ENCODE peak calls at places on chromosome 18, in ten cellular contexts. X, B, M, H, A, D, O, U, I and Q are unnamed samples.

GRCh38 chr18:6557470-6558245 is 142.9 kb upstream of the L3MBTL4 start:
- DNase-seq in X (no peak), B (no peak), M (no peak), H (no peak), A (no peak), D (no peak), O (peak; percentile 16), U (no peak), I (no peak), Q (no peak)

GRCh38 chr18:70028734-70029133 is 81.1 kb upstream of the CD226 start:
- DNase-seq in X (no peak), B (no peak), M (no peak), H (no peak), A (no peak), D (no peak), O (no peak), U (no peak), I (no peak), Q (no peak)

GRCh38 chr18:35694803-35695202 is 113.3 kb downstream of the GALNT1 start:
- DNase-seq in X (no peak), B (no peak), M (no peak), H (no peak), A (no peak), D (no peak), O (no peak), U (no peak), I (no peak), Q (no peak)

GRCh38 chr18:420661-421060 is 79.8 kb downstream of the COLEC12 start:
- DNase-seq in X (no peak), B (no peak), M (no peak), H (no peak), A (no peak), D (no peak), O (no peak), U (no peak), I (no peak), Q (no peak)

GRCh38 chr18:48623468-48624220 is 84.8 kb downstream of the CTIF start:
- DNase-seq in X (peak; percentile 87), B (no peak), M (no peak), H (peak; percentile 6), A (no peak), D (no peak), O (no peak), U (peak; percentile 97), I (peak; percentile 85), Q (no peak)

GRCh38 chr18:51185075-51185474 is 12.4 kb downstream of the MEX3C start:
- DNase-seq in X (no peak), B (no peak), M (no peak), H (no peak), A (no peak), D (no peak), O (no peak), U (peak; percentile 13), I (no peak), Q (no peak)

GRCh38 chr18:48408727-48409590 is at the start of gene ZBTB7C:
- DNase-seq in X (peak; percentile 22), B (peak; percentile 62), M (peak; percentile 28), H (no peak), A (no peak), D (peak; percentile 41), O (peak; percentile 74), U (peak; percentile 24), I (no peak), Q (peak; percentile 54)

GRCh38 chr18:48541026-48541746 is 2.4 kb downstream of the CTIF start:
- DNase-seq in X (peak; percentile 89), B (peak; percentile 71), M (peak; percentile 75), H (peak; percentile 50), A (peak; percentile 44), D (peak; percentile 85), O (peak; percentile 75), U (peak; percentile 87), I (peak; percentile 79), Q (peak; percentile 69)

GRCh38 chr18:45519881-45520280 is 95.4 kb upstream of the SLC14A2 start:
- DNase-seq in X (no peak), B (no peak), M (no peak), H (no peak), A (no peak), D (no peak), O (no peak), U (peak; percentile 87), I (no peak), Q (no peak)

GRCh38 chr18:56148373-56148772 is 490.0 kb downstream of the TXNL1 start:
- DNase-seq in X (peak; percentile 26), B (no peak), M (no peak), H (peak; percentile 74), A (no peak), D (no peak), O (no peak), U (peak; percentile 91), I (peak; percentile 86), Q (no peak)

GRCh38 chr18:3044931-3045698 is 32.2 kb upstream of the LPIN2 start:
- DNase-seq in X (peak; percentile 2), B (no peak), M (peak; percentile 86), H (peak; percentile 39), A (peak; percentile 27), D (peak; percentile 44), O (no peak), U (peak; percentile 3), I (no peak), Q (no peak)

GRCh38 chr18:31609886-31610646 is 18.4 kb downstream of the TTR start:
- DNase-seq in X (no peak), B (no peak), M (no peak), H (no peak), A (no peak), D (no peak), O (no peak), U (no peak), I (no peak), Q (no peak)

GRCh38 chr18:31612124-31612523 is 20.4 kb downstream of the TTR start:
- DNase-seq in X (no peak), B (no peak), M (no peak), H (no peak), A (no peak), D (no peak), O (no peak), U (peak; percentile 34), I (no peak), Q (no peak)

GRCh38 chr18:31614044-31614443 is 22.4 kb downstream of the TTR start:
- DNase-seq in X (no peak), B (no peak), M (no peak), H (no peak), A (no peak), D (no peak), O (no peak), U (no peak), I (no peak), Q (no peak)

GRCh38 chr18:31611511-31611910 is 19.8 kb downstream of the TTR start:
- DNase-seq in X (no peak), B (no peak), M (no peak), H (no peak), A (no peak), D (no peak), O (no peak), U (no peak), I (no peak), Q (no peak)

DNA sequence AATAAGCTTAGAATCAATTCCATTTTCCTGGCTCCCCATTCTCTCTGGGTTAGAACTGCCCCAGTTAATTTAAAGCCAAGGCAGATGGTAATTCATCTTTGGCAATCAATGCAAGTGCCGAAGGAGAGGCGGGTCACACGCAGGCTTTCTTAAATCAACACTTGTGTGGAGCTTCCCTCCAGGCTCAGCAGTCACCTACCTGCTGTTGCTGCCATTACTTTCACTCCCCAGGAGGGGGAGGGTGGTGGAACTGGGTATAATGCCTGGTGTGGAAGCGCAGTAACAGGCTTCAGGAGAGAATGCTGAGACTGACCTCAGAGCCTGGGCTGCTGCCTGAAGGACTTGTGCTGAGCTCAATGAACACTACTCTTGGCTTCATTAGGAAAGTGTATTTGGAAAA is 19.2 kb downstream of the TTR start:
- DNase-seq in X (peak; percentile 20), B (no peak), M (peak; percentile 42), H (peak; percentile 2), A (no peak), D (no peak), O (peak; percentile 39), U (no peak), I (no peak), Q (no peak)
- TF ChIP-seq CTCF in X (peak; percentile 23), B (no peak), M (peak; percentile 31), H (no peak), A (no peak), D (no peak), O (peak; percentile 52), U (no peak), I (no peak), Q (no peak)

GRCh38 chr18:9546468-9546867 is 67.9 kb downstream of the PPP4R1 start:
- DNase-seq in X (no peak), B (no peak), M (no peak), H (no peak), A (no peak), D (no peak), O (no peak), U (no peak), I (no peak), Q (no peak)

GRCh38 chr18:9547767-9548166 is 66.6 kb downstream of the PPP4R1 start:
- DNase-seq in X (no peak), B (no peak), M (no peak), H (no peak), A (no peak), D (no peak), O (no peak), U (no peak), I (no peak), Q (no peak)

GRCh38 chr18:9552189-9552588 is 62.2 kb downstream of the PPP4R1 start:
- DNase-seq in X (peak; percentile 51), B (no peak), M (no peak), H (no peak), A (no peak), D (no peak), O (no peak), U (peak; percentile 37), I (no peak), Q (no peak)

GRCh38 chr18:9550413-9550812 is 63.9 kb downstream of the PPP4R1 start:
- DNase-seq in X (no peak), B (no peak), M (no peak), H (no peak), A (no peak), D (no peak), O (no peak), U (no peak), I (no peak), Q (no peak)

GRCh38 chr18:9549405-9549804 is 65.0 kb downstream of the PPP4R1 start:
- DNase-seq in X (no peak), B (no peak), M (no peak), H (peak; percentile 32), A (no peak), D (no peak), O (no peak), U (no peak), I (no peak), Q (no peak)
- TF ChIP-seq CTCF in X (no peak), B (no peak), M (no peak), H (peak; percentile 62), A (no peak), D (no peak), O (no peak), U (no peak), I (peak; percentile 49), Q (no peak)

GRCh38 chr18:58661423-58661822 is 9.8 kb upstream of the MALT1 start:
- DNase-seq in X (peak; percentile 38), B (no peak), M (no peak), H (peak; percentile 20), A (no peak), D (no peak), O (no peak), U (no peak), I (no peak), Q (no peak)
- TF ChIP-seq CTCF in X (peak; percentile 39), B (peak; percentile 23), M (no peak), H (no peak), A (no peak), D (no peak), O (no peak), U (peak; percentile 29), I (peak; percentile 57), Q (no peak)

GRCh38 chr18:50051288-50051687 is 143.7 kb downstream of the MYO5B start:
- DNase-seq in X (peak; percentile 27), B (no peak), M (no peak), H (peak; percentile 36), A (no peak), D (no peak), O (no peak), U (no peak), I (no peak), Q (no peak)
- TF ChIP-seq CTCF in X (peak; percentile 40), B (no peak), M (no peak), H (peak; percentile 46), A (peak; percentile 9), D (no peak), O (no peak), U (no peak), I (peak; percentile 42), Q (no peak)